ENCODE peak calls at places on chromosomes 6 and 20, in eight cellular contexts. H is breast epithelium, E is uterus, X is lung, A is ovary, S is prostate gland, L is mesendoderm, B is H1. T is an unnamed sample.

GRCh38 chr6:10535198-10535597 is 14.0 kb downstream of the GCNT2 start:
- DNase-seq in H (no peak), E (no peak), X (no peak), A (no peak), S (no peak), L (no peak), B (no peak), T (no peak)

GRCh38 chr6:2740601-2741000 is 10.1 kb downstream of the MYLK4 start:
- DNase-seq in H (no peak), E (no peak), X (no peak), A (no peak), S (no peak), L (no peak), B (no peak), T (no peak)

GRCh38 chr6:155872961-155873360 is 417.3 kb upstream of the NOX3 start:
- DNase-seq in H (no peak), E (no peak), X (no peak), A (no peak), S (no peak), L (no peak), B (no peak), T (no peak)

GRCh38 chr20:38139919-38140753 is 24.9 kb downstream of the TGM2 start:
- DNase-seq in H (no peak), E (peak), X (no peak), A (no peak), S (no peak), L (peak), B (no peak), T (no peak)

GRCh38 chr6:2749972-2750600 is 636 bp downstream of the MYLK4 start:
- DNase-seq in H (no peak), E (peak), X (peak), A (peak), S (peak), L (peak), B (peak), T (peak)

GRCh38 chr6:98847767-98848538 is 13.6 kb downstream of the POU3F2 start:
- DNase-seq in H (no peak), E (no peak), X (no peak), A (no peak), S (no peak), L (no peak), B (no peak), T (no peak)

GRCh38 chr6:24026050-24026449 is 100.0 kb upstream of the NRSN1 start:
- DNase-seq in H (no peak), E (no peak), X (no peak), A (no peak), S (no peak), L (no peak), B (no peak), T (no peak)

GRCh38 chr6:83057705-83058321 is 7.8 kb downstream of the UBE3D start:
- DNase-seq in H (no peak), E (no peak), X (no peak), A (no peak), S (peak), L (peak), B (peak), T (no peak)

GRCh38 chr6:11164717-11165646 is 53.5 kb upstream of the ERVFRD-1 start:
- DNase-seq in H (no peak), E (no peak), X (peak), A (no peak), S (no peak), L (no peak), B (no peak), T (no peak)

GRCh38 chr6:101516553-101516952 is 123.0 kb downstream of the GRIK2 start:
- DNase-seq in H (no peak), E (no peak), X (no peak), A (no peak), S (no peak), L (no peak), B (no peak), T (no peak)

GRCh38 chr6:3026811-3027626 is 27.3 kb downstream of the NQO2 start:
- DNase-seq in H (no peak), E (no peak), X (no peak), A (no peak), S (no peak), L (no peak), B (no peak), T (no peak)

GRCh38 chr20:19881080-19881840 is 123.2 kb downstream of the RIN2 start:
- DNase-seq in H (no peak), E (no peak), X (no peak), A (no peak), S (no peak), L (no peak), B (no peak), T (no peak)

GRCh38 chr6:37549186-37549957 is 49.7 kb upstream of the CCDC167 start:
- DNase-seq in H (no peak), E (no peak), X (no peak), A (no peak), S (no peak), L (no peak), B (no peak), T (no peak)

GRCh38 chr6:37792457-37793039 is 27.0 kb upstream of the ZFAND3 start:
- DNase-seq in H (no peak), E (no peak), X (no peak), A (no peak), S (no peak), L (no peak), B (no peak), T (no peak)

GRCh38 chr20:61664741-61665320 is 400.9 kb downstream of the TAF4 start:
- DNase-seq in H (no peak), E (no peak), X (no peak), A (no peak), S (no peak), L (no peak), B (no peak), T (no peak)

GRCh38 chr20:434221-434620 is 26.1 kb downstream of the RBCK1 start:
- DNase-seq in H (no peak), E (no peak), X (no peak), A (no peak), S (no peak), L (peak), B (no peak), T (no peak)

GRCh38 chr20:45918182-45918737 is 6.3 kb upstream of the PLTP start:
- DNase-seq in H (no peak), E (no peak), X (no peak), A (no peak), S (no peak), L (no peak), B (no peak), T (no peak)

GRCh38 chr20:57038608-57039440 is 227.6 kb downstream of the BMP7 start:
- DNase-seq in H (no peak), E (no peak), X (no peak), A (no peak), S (no peak), L (no peak), B (no peak), T (no peak)

GRCh38 chr6:153625089-153625488 is 414.0 kb upstream of the OPRM1 start:
- DNase-seq in H (no peak), E (no peak), X (no peak), A (no peak), S (no peak), L (peak), B (no peak), T (no peak)

GRCh38 chr6:110939429-110939828 is 19.1 kb upstream of the GTF3C6 start:
- DNase-seq in H (no peak), E (no peak), X (no peak), A (no peak), S (no peak), L (no peak), B (no peak), T (no peak)

GRCh38 chr6:111664565-111665039 is 58.9 kb upstream of the TRAF3IP2 start:
- DNase-seq in H (no peak), E (no peak), X (no peak), A (no peak), S (no peak), L (no peak), B (no peak), T (no peak)

GRCh38 chr6:27251672-27252251 is 4.3 kb downstream of the PRSS16 start:
- DNase-seq in H (peak), E (no peak), X (peak), A (peak), S (peak), L (peak), B (peak), T (no peak)

GRCh38 chr6:1654095-1654494 is 44.4 kb downstream of the FOXC1 start:
- DNase-seq in H (no peak), E (no peak), X (no peak), A (no peak), S (no peak), L (no peak), B (no peak), T (no peak)

GRCh38 chr6:169342655-169343054 is 89.0 kb upstream of the THBS2 start:
- DNase-seq in H (no peak), E (no peak), X (no peak), A (no peak), S (no peak), L (no peak), B (no peak), T (no peak)
- H3K27ac ChIP-seq in H (no peak), E (no peak), X (no peak), A (no peak), S (no peak), L (no peak), B (no peak), T (no peak)

GRCh38 chr6:166310634-166311033 is 2.4 kb upstream of the PRR18 start:
- DNase-seq in H (no peak), E (no peak), X (no peak), A (no peak), S (no peak), L (peak), B (peak), T (no peak)

GRCh38 chr6:166307082-166307980 is 861 bp downstream of the PRR18 start:
- DNase-seq in H (no peak), E (no peak), X (no peak), A (no peak), S (no peak), L (peak), B (peak), T (no peak)

GRCh38 chr6:166307981-166308768 is at the start of gene PRR18:
- DNase-seq in H (no peak), E (no peak), X (no peak), A (no peak), S (no peak), L (peak), B (peak), T (no peak)

GRCh38 chr6:166309977-166310376 is 1.8 kb upstream of the PRR18 start:
- DNase-seq in H (no peak), E (no peak), X (no peak), A (no peak), S (no peak), L (no peak), B (no peak), T (no peak)

GRCh38 chr6:166308769-166309589 is 787 bp upstream of the PRR18 start:
- DNase-seq in H (peak), E (no peak), X (no peak), A (no peak), S (no peak), L (peak), B (no peak), T (no peak)
- H3K4me3 ChIP-seq in H (no peak), E (no peak), X (no peak), A (no peak), S (no peak), L (no peak), B (peak), T (no peak)

GRCh38 chr20:6614836-6615235 is 152.7 kb upstream of the BMP2 start:
- DNase-seq in H (no peak), E (no peak), X (no peak), A (no peak), S (no peak), L (no peak), B (no peak), T (no peak)

GRCh38 chr20:6611911-6612614 is 155.4 kb upstream of the BMP2 start:
- DNase-seq in H (no peak), E (no peak), X (no peak), A (no peak), S (no peak), L (no peak), B (no peak), T (no peak)

GRCh38 chr20:6612615-6612917 is 154.9 kb upstream of the BMP2 start:
- DNase-seq in H (no peak), E (no peak), X (no peak), A (no peak), S (no peak), L (no peak), B (no peak), T (no peak)

GRCh38 chr20:6613280-6613861 is 154.1 kb upstream of the BMP2 start:
- DNase-seq in H (no peak), E (no peak), X (no peak), A (no peak), S (no peak), L (peak), B (no peak), T (no peak)

DNA sequence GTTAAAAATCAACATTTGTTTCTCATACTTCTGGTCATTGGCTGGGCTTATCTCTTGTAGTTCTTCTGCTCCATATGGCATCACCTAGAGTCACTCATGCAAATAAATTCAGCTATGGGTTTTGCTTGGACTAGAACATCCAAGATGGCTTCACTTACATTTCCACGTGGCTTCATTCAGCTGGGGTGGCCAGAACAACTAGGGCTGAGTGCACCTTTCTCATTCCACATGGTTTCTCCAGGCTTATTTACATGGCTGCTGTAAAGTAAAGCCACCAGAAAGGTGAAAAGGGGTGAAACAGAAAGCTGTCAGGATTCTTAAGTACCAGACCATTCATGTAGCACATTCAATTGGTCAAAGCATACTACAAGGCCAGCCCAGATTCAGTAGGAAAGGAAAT is 151.1 kb upstream of the BMP2 start:
- DNase-seq in H (no peak), E (no peak), X (no peak), A (no peak), S (no peak), L (no peak), B (no peak), T (no peak)
- H3K27ac ChIP-seq in H (no peak), E (no peak), X (no peak), A (no peak), S (no peak), L (no peak), B (no peak), T (no peak)

DNA sequence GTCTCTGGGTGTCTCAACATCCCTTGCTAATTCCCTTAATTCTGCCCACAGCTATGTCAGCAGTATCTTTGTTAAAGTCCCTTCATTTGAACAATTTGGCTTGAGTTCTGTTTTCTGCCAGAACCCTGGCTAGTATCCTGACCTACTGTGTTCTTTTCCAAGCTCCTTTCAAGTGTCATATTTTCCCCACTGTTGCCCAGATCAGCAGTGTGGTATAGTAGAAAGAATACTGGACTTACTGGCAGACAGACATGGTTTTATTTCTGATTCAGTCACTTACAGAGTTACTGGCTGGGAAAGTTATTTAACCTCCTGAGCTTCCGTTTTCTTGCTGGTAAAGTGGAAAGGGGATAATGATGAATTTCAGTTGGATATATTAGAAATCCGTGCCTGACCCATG is 39.8 kb upstream of the RAB23 start:
- DNase-seq in H (no peak), E (no peak), X (no peak), A (no peak), S (no peak), L (no peak), B (no peak), T (no peak)
- H3K4me3 ChIP-seq in H (no peak), E (no peak), X (no peak), A (no peak), S (no peak), L (no peak), B (no peak), T (no peak)

DNA sequence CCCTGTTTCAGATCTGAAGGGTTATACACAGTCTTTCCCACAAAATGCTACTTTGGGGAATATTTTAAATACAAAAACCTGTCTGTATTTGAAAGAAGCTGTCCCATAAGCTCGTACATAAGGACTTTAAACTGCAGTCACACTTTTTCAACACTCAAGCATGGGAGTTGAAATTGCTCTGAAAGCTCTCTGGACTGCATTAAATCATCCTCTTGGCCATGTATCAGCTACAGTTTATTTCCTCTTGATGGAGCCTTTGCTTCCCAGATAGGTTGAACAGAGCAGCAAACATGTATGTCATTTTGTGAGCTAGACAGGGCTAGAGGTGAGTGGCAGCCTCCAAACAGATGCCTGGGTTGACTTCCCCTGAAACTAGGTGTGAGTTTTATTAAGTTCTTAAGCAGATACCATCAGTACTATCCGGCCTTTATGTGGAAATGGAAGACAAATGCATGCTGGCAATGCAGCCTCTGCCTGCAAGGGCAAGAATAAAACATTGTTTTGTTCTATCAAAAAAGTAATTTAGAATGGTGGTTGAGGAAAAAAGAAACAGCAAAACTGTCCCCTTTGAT is 105.9 kb upstream of the ENPP5 start:
- DNase-seq in H (no peak), E (no peak), X (no peak), A (no peak), S (no peak), L (no peak), B (no peak), T (no peak)
- H3K27ac ChIP-seq in H (no peak), E (no peak), X (no peak), A (no peak), S (no peak), L (no peak), B (no peak), T (no peak)

GRCh38 chr6:136464874-136465273 is 85.3 kb downstream of the MAP7 start:
- DNase-seq in H (no peak), E (no peak), X (no peak), A (no peak), S (no peak), L (no peak), B (no peak), T (no peak)
- H3K4me3 ChIP-seq in H (no peak), E (no peak), X (no peak), A (no peak), S (no peak), L (no peak), B (no peak), T (no peak)

DNA sequence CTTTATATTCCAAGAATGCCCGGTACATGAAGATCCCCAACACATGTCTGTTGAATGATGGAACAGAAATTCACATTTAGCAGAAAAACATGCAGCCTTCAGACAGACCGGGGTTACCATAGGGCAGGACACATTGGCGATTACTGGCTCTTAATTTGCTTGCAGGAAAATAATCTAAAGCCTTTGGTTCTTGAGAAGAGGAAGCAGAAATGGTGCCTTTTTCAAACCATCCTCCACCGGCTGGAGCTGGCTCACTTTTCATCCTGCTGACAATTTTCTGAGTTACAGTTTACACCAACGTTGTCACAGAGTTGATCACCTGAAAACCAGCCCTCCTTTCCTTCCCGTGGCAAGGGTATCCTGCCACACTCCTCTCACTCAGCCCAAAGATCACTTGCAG is 32.6 kb downstream of the SF3B5 start:
- DNase-seq in H (no peak), E (no peak), X (no peak), A (no peak), S (no peak), L (no peak), B (no peak), T (no peak)
- H3K27ac ChIP-seq in H (peak), E (no peak), X (no peak), A (no peak), S (no peak), L (no peak), B (no peak), T (no peak)

DNA sequence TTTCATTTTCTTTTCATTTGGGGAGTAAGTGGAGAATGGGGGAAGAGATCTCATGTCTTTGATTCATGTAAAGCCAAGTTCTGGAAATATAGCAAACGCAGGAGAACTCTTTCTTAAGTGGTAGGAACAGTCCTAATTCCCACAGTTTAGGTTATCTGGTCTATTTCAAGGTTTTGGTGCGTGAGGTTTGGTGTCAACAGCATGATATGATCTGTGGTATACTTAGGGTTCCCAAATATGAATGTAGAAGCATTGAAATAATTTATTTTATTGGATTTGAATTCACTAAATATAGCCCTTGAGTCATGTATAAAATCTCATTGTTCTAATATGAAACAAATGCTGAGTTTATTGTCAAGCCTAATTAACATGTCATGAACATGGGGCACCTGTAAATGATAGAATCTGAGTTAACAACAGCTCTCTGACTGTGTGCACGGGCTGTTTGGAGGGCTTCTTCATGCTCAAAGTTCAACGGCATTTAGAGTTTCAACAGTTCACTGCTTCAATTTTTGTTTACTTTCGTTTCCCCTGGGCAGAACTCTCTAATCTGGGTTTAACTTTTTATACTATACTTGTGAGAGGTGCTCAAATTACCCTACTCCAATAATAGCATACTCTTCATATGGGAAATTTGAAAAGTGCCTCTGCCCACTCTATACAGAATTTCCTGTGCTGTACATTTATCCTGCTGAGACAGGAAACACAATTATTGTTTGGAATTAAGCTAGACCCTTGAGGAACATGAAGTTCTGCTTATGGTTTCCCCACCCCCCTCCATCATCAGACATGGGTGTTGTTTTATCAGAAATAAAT is 236.3 kb upstream of the ZNF217 start:
- DNase-seq in H (no peak), E (no peak), X (no peak), A (no peak), S (no peak), L (no peak), B (no peak), T (no peak)
- H3K4me3 ChIP-seq in H (peak), E (no peak), X (no peak), A (peak), S (no peak), L (no peak), B (no peak), T (peak)

GRCh38 chr6:68635412-68635705 is 277 bp downstream of the ADGRB3 start:
- DNase-seq in H (no peak), E (no peak), X (no peak), A (no peak), S (no peak), L (no peak), B (no peak), T (no peak)
- H3K27ac ChIP-seq in H (peak), E (peak), X (peak), A (no peak), S (peak), L (no peak), B (no peak), T (peak)

GRCh38 chr20:35508493-35509218 is 20.8 kb downstream of the C20orf173 start:
- DNase-seq in H (no peak), E (no peak), X (no peak), A (no peak), S (no peak), L (no peak), B (no peak), T (no peak)

GRCh38 chr20:35504751-35505150 is 24.7 kb downstream of the C20orf173 start:
- DNase-seq in H (no peak), E (no peak), X (no peak), A (no peak), S (no peak), L (no peak), B (no peak), T (no peak)

GRCh38 chr20:35503841-35504460 is 25.5 kb downstream of the C20orf173 start:
- DNase-seq in H (no peak), E (no peak), X (no peak), A (peak), S (no peak), L (no peak), B (no peak), T (no peak)

GRCh38 chr20:35506179-35506578 is 23.3 kb downstream of the C20orf173 start:
- DNase-seq in H (no peak), E (no peak), X (no peak), A (no peak), S (no peak), L (no peak), B (no peak), T (no peak)

GRCh38 chr20:35506872-35507638 is 22.4 kb downstream of the C20orf173 start:
- DNase-seq in H (no peak), E (no peak), X (no peak), A (no peak), S (no peak), L (no peak), B (no peak), T (no peak)
- H3K4me3 ChIP-seq in H (no peak), E (no peak), X (no peak), A (no peak), S (no peak), L (no peak), B (no peak), T (no peak)

T was measured in right atrium auricular region.